ENCODE peak calls at places on chromosomes 1 and 21, in four cellular contexts. H, L, S and J are unnamed samples.

GRCh38 chr21:24045775-24046215 is 1561.5 kb downstream of the MRPL39 start:
- DNase-seq in H (peak), L (peak), S (no peak), J (peak)

GRCh38 chr21:24861471-24861870 is 745.8 kb downstream of the MRPL39 start:
- DNase-seq in H (no peak), L (no peak), S (no peak), J (no peak)

GRCh38 chr1:244012232-244012631 is 38.9 kb upstream of the ZBTB18 start:
- DNase-seq in H (no peak), L (peak), S (peak), J (peak)

GRCh38 chr1:156725683-156726280 is 2.5 kb upstream of the METTL25B start:
- DNase-seq in H (peak), L (peak), S (peak), J (no peak)

GRCh38 chr1:19418503-19418971 is 66.8 kb downstream of the CAPZB start:
- DNase-seq in H (no peak), L (peak), S (no peak), J (no peak)

GRCh38 chr1:162456324-162456723 is 41.3 kb upstream of the UHMK1 start:
- DNase-seq in H (no peak), L (no peak), S (no peak), J (no peak)

GRCh38 chr1:210328032-210328745 is 513 bp upstream of the HHAT start:
- DNase-seq in H (peak), L (no peak), S (peak), J (no peak)

GRCh38 chr1:54328117-54328636 is 78.0 kb downstream of the SSBP3 start:
- DNase-seq in H (no peak), L (peak), S (no peak), J (no peak)

GRCh38 chr1:179930867-179931266 is 23.7 kb upstream of the CEP350 start:
- DNase-seq in H (no peak), L (peak), S (no peak), J (no peak)

GRCh38 chr1:191519519-191519918 is 638.7 kb upstream of the RGS18 start:
- DNase-seq in H (no peak), L (no peak), S (no peak), J (no peak)

GRCh38 chr1:98030976-98031375 is 110.1 kb upstream of the DPYD start:
- DNase-seq in H (no peak), L (no peak), S (no peak), J (no peak)

GRCh38 chr1:9382923-9383491 is 90.3 kb downstream of the SPSB1 start:
- DNase-seq in H (no peak), L (no peak), S (peak), J (no peak)

GRCh38 chr21:28018741-28019669 is 973.7 kb downstream of the LTN1 start:
- DNase-seq in H (no peak), L (no peak), S (peak), J (no peak)

GRCh38 chr1:7333094-7333493 is 438.0 kb upstream of the VAMP3 start:
- DNase-seq in H (no peak), L (no peak), S (no peak), J (no peak)

GRCh38 chr1:20600156-20600555 is 11.3 kb downstream of the CDA start:
- DNase-seq in H (no peak), L (no peak), S (peak), J (no peak)

GRCh38 chr1:44842763-44843655 is at the start of gene PTCH2:
- DNase-seq in H (peak), L (no peak), S (peak), J (no peak)

GRCh38 chr1:58874757-58875755 is 91.2 kb upstream of the JUN start:
- DNase-seq in H (peak), L (no peak), S (no peak), J (no peak)

GRCh38 chr21:42388740-42389448 is 7.0 kb downstream of the TMPRSS3 start:
- DNase-seq in H (no peak), L (no peak), S (no peak), J (no peak)

GRCh38 chr1:80982831-80983230 is 817.9 kb upstream of the ADGRL2 start:
- DNase-seq in H (no peak), L (no peak), S (no peak), J (no peak)

GRCh38 chr1:35049116-35049515 is 17.4 kb upstream of the ZMYM6 start:
- DNase-seq in H (no peak), L (no peak), S (no peak), J (no peak)

GRCh38 chr1:21936366-21937031 is 611 bp downstream of the HSPG2 start:
- DNase-seq in H (peak), L (no peak), S (no peak), J (no peak)

GRCh38 chr1:224294775-224295174 is 35.2 kb downstream of the NVL start:
- DNase-seq in H (no peak), L (no peak), S (no peak), J (no peak)

GRCh38 chr1:93738075-93738622 is 56.5 kb upstream of the BCAR3 start:
- DNase-seq in H (no peak), L (peak), S (peak), J (peak)

GRCh38 chr1:22275626-22276395 is 132.9 kb upstream of the WNT4 start:
- DNase-seq in H (no peak), L (peak), S (peak), J (no peak)

GRCh38 chr1:54463259-54464030 is 57.3 kb upstream of the SSBP3 start:
- DNase-seq in H (no peak), L (no peak), S (peak), J (no peak)

GRCh38 chr1:106960412-106960811 is 96.1 kb upstream of the PRMT6 start:
- DNase-seq in H (no peak), L (no peak), S (no peak), J (no peak)

GRCh38 chr1:118958140-118958539 is 30.0 kb downstream of the TBX15 start:
- DNase-seq in H (no peak), L (no peak), S (no peak), J (no peak)

GRCh38 chr1:181425566-181425965 is 57.8 kb upstream of the CACNA1E start:
- DNase-seq in H (no peak), L (no peak), S (no peak), J (no peak)

GRCh38 chr1:64857347-64857746 is 109.0 kb downstream of the JAK1 start:
- DNase-seq in H (no peak), L (no peak), S (no peak), J (no peak)

GRCh38 chr1:156768610-156769295 is 1.4 kb downstream of the PRCC start:
- DNase-seq in H (no peak), L (no peak), S (no peak), J (no peak)

GRCh38 chr1:54984126-54984842 is 3.9 kb downstream of the TMEM61 start:
- DNase-seq in H (no peak), L (no peak), S (no peak), J (no peak)

GRCh38 chr21:45844181-45844580 is 137.4 kb upstream of the COL6A1 start:
- DNase-seq in H (no peak), L (no peak), S (no peak), J (no peak)

GRCh38 chr1:92298213-92298572 is 594 bp downstream of the GLMN start:
- DNase-seq in H (no peak), L (no peak), S (no peak), J (no peak)

GRCh38 chr1:37946703-37947360 is at the start of gene INPP5B:
- DNase-seq in H (peak), L (peak), S (peak), J (no peak)
- TF ChIP-seq CTCF in H (peak), L (peak), S (no peak), J (peak)

DNA sequence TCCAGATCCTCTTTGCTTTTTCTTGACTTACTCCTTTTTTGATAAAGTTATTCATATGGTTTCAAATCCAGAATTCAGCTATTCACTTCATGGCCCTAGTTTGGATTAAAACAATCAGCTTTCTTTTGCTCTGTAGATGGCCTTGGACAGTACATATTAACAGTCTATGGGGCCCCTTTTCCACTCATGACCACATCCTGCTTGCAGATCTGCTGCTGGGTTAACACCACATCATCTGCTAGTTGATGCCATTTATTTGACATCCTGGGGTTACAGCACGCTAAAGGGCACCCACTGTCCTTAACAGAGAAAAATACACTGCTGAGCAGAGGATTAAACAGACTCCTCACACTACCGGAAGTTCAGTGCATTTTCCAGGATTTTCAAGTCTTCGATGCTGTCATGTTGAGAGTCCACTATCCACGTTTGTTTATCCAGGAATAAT is 941 bp upstream of the IFI16 start:
- DNase-seq in H (no peak), L (no peak), S (no peak), J (no peak)
- H3K4me3 ChIP-seq in H (no peak), L (no peak), S (no peak), J (no peak)

GRCh38 chr1:17001760-17002523 is 9.8 kb downstream of the ATP13A2 start:
- DNase-seq in H (no peak), L (no peak), S (peak), J (no peak)

GRCh38 chr1:17007121-17007520 is 4.6 kb downstream of the ATP13A2 start:
- DNase-seq in H (no peak), L (no peak), S (peak), J (no peak)

GRCh38 chr1:17002524-17002902 is 9.2 kb downstream of the ATP13A2 start:
- DNase-seq in H (no peak), L (no peak), S (no peak), J (no peak)

GRCh38 chr1:17005365-17005740 is 6.4 kb downstream of the ATP13A2 start:
- DNase-seq in H (no peak), L (no peak), S (peak), J (no peak)

DNA sequence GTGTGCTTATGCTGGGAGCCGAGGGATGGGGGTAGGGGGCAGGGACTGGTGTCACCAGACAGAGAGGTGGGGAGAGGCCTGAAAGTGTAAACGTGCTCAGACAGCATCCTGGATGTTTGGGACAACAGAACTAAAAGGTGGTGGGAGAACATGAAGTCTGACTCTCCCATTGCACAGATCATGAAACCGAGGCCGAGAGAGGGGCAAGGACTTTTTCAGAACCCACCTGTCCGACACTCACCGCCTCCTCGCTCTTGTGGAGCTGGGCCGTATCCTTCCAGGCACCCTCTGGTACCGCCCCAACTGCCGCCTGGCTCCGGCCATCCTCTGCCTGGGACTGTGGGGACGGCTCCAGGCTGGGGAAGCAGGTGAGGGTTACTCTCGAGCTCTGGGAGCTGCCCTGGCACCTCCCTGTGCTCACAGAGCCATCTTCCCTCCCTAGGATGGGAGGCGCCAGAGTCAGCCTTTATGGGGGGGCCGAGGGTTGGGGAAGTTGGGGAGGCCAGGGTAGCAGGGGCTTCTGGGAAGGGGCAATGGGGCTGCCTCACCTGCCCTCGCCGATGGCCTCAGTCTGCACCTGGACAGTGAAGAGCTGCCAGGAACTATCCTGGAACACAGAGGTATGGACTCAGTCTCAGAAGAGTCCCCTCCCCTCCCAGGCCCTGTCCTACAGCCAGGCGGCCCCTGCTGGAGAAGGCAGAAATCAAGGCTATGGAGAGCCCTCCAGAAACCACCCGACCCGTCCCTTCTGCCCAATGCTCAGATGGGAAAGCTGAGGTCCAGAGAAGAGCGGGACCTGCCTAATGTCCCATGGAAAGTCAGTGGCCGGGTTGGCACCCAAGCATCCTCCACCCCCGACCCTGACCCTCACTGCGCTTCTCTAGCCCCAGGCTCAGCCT is 7.0 kb downstream of the ATP13A2 start:
- DNase-seq in H (no peak), L (no peak), S (peak), J (no peak)
- TF ChIP-seq CTCF in H (no peak), L (peak), S (no peak), J (peak)

GRCh38 chr1:116737020-116737854 is 17.0 kb upstream of the CD2 start:
- DNase-seq in H (peak), L (peak), S (peak), J (no peak)
- H3K4me3 ChIP-seq in H (no peak), L (no peak), S (no peak), J (no peak)

GRCh38 chr1:42957880-42958487 is 684 bp downstream of the SLC2A1 start:
- DNase-seq in H (peak), L (peak), S (peak), J (no peak)
- TF ChIP-seq CTCF in H (no peak), L (peak), S (no peak), J (no peak)

DNA sequence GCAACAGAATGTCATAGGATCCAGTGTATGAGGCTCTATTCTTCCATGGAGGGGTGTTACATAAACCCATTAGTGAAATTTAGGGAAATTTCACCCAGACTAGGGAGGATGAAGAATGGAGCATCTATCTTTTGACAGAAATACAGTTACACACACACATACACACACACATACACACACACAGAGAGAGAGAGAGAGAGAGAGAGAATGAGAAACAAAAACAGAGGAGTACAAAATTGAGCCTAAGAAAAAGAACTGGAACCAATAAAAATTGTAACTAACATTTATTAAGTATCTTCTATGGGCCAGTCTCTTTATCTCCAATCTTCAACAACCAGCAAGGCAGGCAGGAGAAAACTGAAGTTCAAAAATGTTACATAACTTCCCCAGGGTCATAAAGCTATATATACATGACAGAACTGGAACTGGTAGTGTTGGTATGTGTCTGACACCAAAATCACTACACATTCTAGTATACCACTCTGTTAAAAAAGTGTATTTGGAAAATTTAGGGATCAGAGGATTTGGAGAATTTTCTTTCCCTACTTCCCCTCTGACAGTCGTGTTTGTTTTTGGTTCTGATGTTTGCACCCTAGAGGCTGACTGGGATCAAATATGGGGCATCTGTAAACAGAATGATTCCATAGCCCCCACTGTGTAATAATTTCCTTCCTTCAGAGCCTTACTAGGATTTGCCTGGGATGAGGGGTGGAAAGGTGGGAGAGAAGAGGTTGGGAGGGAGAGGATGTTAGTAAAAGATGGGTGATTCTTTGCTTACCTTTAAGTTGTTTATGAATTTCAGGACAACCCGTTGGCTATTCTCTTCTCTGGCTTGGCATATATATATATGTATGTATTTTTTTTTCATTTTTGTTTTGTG is 1.0 kb upstream of the ZFYVE9 start:
- DNase-seq in H (no peak), L (no peak), S (peak), J (no peak)
- H3K4me3 ChIP-seq in H (no peak), L (no peak), S (peak), J (peak)